ENCODE peak calls at places on chromosome 16, in five cellular contexts. A, V, N, D and L are unnamed samples.

GRCh38 chr16:56912746-56913703 is 18.9 kb upstream of the HERPUD1 start:
- DNase-seq in V (no peak), D (peak), A (peak), N (no peak), L (no peak)

GRCh38 chr16:46961373-46962353 is 11.8 kb downstream of the DNAJA2 start:
- DNase-seq in N (peak), A (no peak), V (no peak), D (no peak), L (no peak)

GRCh38 chr16:59686405-59686804 is 952.3 kb upstream of the GOT2 start:
- DNase-seq in A (no peak), N (no peak), V (no peak), D (no peak), L (no peak)

GRCh38 chr16:85225291-85225690 is 113.0 kb upstream of the CIBAR2 start:
- DNase-seq in N (no peak), A (no peak), D (no peak), V (no peak), L (no peak)

GRCh38 chr16:27761816-27762215 is 211.9 kb downstream of the KATNIP start:
- DNase-seq in V (no peak), N (no peak), D (no peak), A (no peak), L (no peak)

GRCh38 chr16:15822957-15823356 is 33.9 kb downstream of the MYH11 start:
- DNase-seq in A (no peak), N (no peak), D (no peak), V (no peak), L (no peak)

GRCh38 chr16:719815-720506 is 985 bp upstream of the ANTKMT start:
- DNase-seq in D (no peak), A (no peak), V (no peak), N (no peak), L (no peak)

GRCh38 chr16:29775742-29776408 is 2.2 kb upstream of the ZG16 start:
- DNase-seq in N (no peak), A (peak), V (no peak), D (peak), L (no peak)

GRCh38 chr16:65878347-65878746 is 488.1 kb upstream of the CDH5 start:
- DNase-seq in D (no peak), V (no peak), A (no peak), N (no peak), L (no peak)

GRCh38 chr16:58440094-58440493 is 47.8 kb downstream of the GINS3 start:
- DNase-seq in N (no peak), A (no peak), D (no peak), V (no peak), L (no peak)

GRCh38 chr16:29111421-29111820 is 126.6 kb downstream of the LAT start:
- DNase-seq in D (no peak), N (no peak), A (no peak), V (no peak), L (no peak)